ENCODE peak calls at places on chromosomes 6 and 20, in six cellular contexts. C, K, Z, V, L and S are unnamed samples.

GRCh38 chr6:109008951-109009760 is 85.5 kb downstream of the SESN1 start:
- DNase-seq in K (peak), V (peak), Z (peak), L (peak), C (peak), S (peak)

GRCh38 chr6:166274739-166275370 is 33.3 kb downstream of the PRR18 start:
- DNase-seq in Z (no peak), K (no peak), L (no peak), V (no peak), C (no peak), S (no peak)

GRCh38 chr6:169041078-169041477 is 212.6 kb downstream of the THBS2 start:
- DNase-seq in C (no peak), L (no peak), K (no peak), Z (no peak), V (no peak), S (no peak)

GRCh38 chr20:58397429-58397828 is 8.4 kb downstream of the VAPB start:
- DNase-seq in C (no peak), L (no peak), V (no peak), K (no peak), Z (no peak), S (no peak)

GRCh38 chr6:108945686-108946158 is 97.5 kb downstream of the ARMC2 start:
- DNase-seq in V (no peak), Z (peak), K (peak), C (no peak), L (peak), S (no peak)

GRCh38 chr20:32707691-32708581 is 34.2 kb upstream of the C20orf203 start:
- DNase-seq in L (no peak), C (peak), V (no peak), K (no peak), Z (no peak), S (no peak)

GRCh38 chr6:31834704-31835375 is 7.3 kb downstream of the HSPA1B start:
- DNase-seq in Z (peak), C (peak), V (peak), K (no peak), L (peak), S (peak)

GRCh38 chr20:14401479-14402138 is 64.2 kb upstream of the FLRT3 start:
- DNase-seq in K (no peak), Z (peak), V (no peak), C (no peak), L (no peak), S (no peak)

GRCh38 chr6:139173822-139174221 is 38.9 kb downstream of the HECA start:
- DNase-seq in V (no peak), Z (no peak), L (no peak), K (no peak), C (no peak), S (no peak)

GRCh38 chr6:41630946-41631345 is 7.3 kb upstream of the MDFI start:
- DNase-seq in V (no peak), C (no peak), L (no peak), K (no peak), Z (no peak), S (no peak)

GRCh38 chr6:149213829-149214228 is 103.7 kb upstream of the TAB2 start:
- DNase-seq in K (no peak), C (no peak), V (no peak), Z (no peak), L (no peak), S (no peak)

GRCh38 chr6:16059496-16059895 is 69.4 kb upstream of the MYLIP start:
- DNase-seq in C (no peak), V (no peak), L (no peak), K (peak), Z (peak), S (no peak)

GRCh38 chr20:9417665-9418064 is 96.7 kb upstream of the LAMP5 start:
- DNase-seq in C (no peak), V (no peak), K (no peak), L (no peak), Z (no peak), S (no peak)

GRCh38 chr6:43628392-43629103 is 516 bp downstream of the GTPBP2 start:
- DNase-seq in L (peak), C (peak), V (peak), Z (peak), K (peak), S (peak)

GRCh38 chr6:80343511-80343910 is 237.0 kb downstream of the BCKDHB start:
- DNase-seq in C (no peak), K (no peak), L (no peak), V (no peak), Z (no peak), S (no peak)

GRCh38 chr20:17735206-17735804 is 35.5 kb downstream of the BANF2 start:
- DNase-seq in Z (no peak), L (no peak), V (no peak), C (no peak), K (no peak), S (no peak)

GRCh38 chr6:30618270-30618787 is 689 bp downstream of the MRPS18B start:
- DNase-seq in V (no peak), C (no peak), L (no peak), Z (no peak), K (no peak), S (no peak)

GRCh38 chr6:12313992-12314589 is 23.9 kb downstream of the EDN1 start:
- DNase-seq in L (no peak), V (peak), K (no peak), C (no peak), Z (no peak), S (no peak)

GRCh38 chr20:654427-654770 is 1.4 kb upstream of the SRXN1 start:
- DNase-seq in V (no peak), K (no peak), Z (no peak), L (no peak), C (no peak), S (no peak)

GRCh38 chr20:15205023-15205422 is 867.6 kb upstream of the FLRT3 start:
- DNase-seq in C (no peak), Z (no peak), V (no peak), K (no peak), L (no peak), S (no peak)

GRCh38 chr20:50304883-50305635 is 114.4 kb downstream of the CEBPB start:
- DNase-seq in C (no peak), L (peak), K (peak), V (peak), Z (no peak), S (no peak)

GRCh38 chr6:32885698-32886286 is 31.8 kb downstream of the PSMB9 start:
- DNase-seq in V (no peak), Z (peak), L (no peak), C (no peak), K (no peak), S (no peak)

GRCh38 chr6:37882724-37883413 is 63.3 kb downstream of the ZFAND3 start:
- DNase-seq in K (no peak), C (no peak), Z (no peak), V (no peak), L (no peak), S (no peak)

GRCh38 chr6:51959744-51960383 is 127.5 kb downstream of the PKHD1 start:
- DNase-seq in V (peak), C (peak), L (peak), K (peak), Z (peak), S (peak)
- TF ChIP-seq CTCF in V (peak), C (peak), L (peak), K (peak), Z (peak), S (peak)

DNA sequence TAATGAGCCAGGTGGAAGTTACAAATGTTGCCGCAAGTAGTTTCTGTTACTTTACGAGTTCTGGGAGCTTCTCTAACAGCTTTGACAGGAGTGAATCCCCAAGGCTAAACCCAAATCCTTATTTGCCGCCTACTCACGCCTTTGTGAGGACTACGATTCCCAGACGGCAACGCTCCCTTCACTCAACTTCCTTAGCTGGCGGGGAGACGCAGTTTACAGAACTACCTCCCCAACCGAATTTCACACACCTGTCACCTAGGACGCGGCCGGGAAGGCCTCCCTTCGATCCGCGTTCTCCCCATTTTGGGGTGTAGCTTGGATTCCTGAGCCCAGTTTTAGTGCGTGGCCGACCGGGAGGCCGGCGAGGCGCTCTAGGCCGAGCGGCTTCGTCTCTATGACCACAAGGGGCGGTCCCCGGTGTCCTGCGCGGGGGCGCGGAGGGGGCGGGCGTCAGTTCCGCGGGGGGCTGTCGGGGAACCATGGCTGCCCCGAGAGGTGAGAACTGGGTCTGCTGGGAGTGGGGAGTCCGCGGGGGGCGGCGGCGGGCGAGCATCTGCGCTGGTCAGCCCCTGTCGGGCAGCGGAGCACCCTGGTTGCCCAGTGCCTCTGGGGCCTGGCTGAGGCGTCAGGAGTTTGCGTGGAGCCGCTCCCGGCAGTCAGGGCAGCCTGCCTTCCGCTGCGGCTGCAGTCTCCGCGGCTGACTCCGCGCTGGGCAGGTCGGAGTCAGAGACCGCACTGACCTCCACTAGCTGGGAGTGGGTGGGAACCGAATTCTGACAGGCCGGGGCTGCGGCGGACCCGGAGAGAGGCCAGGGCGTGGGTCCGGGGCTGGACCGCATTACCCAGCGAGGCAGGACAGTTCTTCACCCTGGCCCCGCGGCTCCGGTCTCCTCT is at the start of gene SLC35A1:
- DNase-seq in V (peak), L (peak), Z (peak), C (peak), K (peak), S (peak)
- TF ChIP-seq CTCF in V (no peak), L (peak), Z (no peak), C (no peak), K (no peak), S (peak)

GRCh38 chr6:14281831-14282230 is 164.3 kb downstream of the CD83 start:
- DNase-seq in C (no peak), Z (no peak), K (peak), L (no peak), V (no peak), S (no peak)

GRCh38 chr6:14282326-14282725 is 164.8 kb downstream of the CD83 start:
- DNase-seq in C (no peak), Z (no peak), V (no peak), L (no peak), K (no peak), S (no peak)

GRCh38 chr6:14282854-14283505 is 165.4 kb downstream of the CD83 start:
- DNase-seq in K (no peak), L (no peak), Z (no peak), C (no peak), V (no peak), S (no peak)

GRCh38 chr6:14284969-14285368 is 167.4 kb downstream of the CD83 start:
- DNase-seq in Z (peak), K (peak), V (no peak), L (no peak), C (no peak), S (no peak)

GRCh38 chr6:14283600-14284235 is 166.1 kb downstream of the CD83 start:
- DNase-seq in C (no peak), L (no peak), Z (peak), K (peak), V (no peak), S (no peak)
- TF ChIP-seq CTCF in C (no peak), L (no peak), Z (peak), K (peak), V (no peak), S (no peak)

DNA sequence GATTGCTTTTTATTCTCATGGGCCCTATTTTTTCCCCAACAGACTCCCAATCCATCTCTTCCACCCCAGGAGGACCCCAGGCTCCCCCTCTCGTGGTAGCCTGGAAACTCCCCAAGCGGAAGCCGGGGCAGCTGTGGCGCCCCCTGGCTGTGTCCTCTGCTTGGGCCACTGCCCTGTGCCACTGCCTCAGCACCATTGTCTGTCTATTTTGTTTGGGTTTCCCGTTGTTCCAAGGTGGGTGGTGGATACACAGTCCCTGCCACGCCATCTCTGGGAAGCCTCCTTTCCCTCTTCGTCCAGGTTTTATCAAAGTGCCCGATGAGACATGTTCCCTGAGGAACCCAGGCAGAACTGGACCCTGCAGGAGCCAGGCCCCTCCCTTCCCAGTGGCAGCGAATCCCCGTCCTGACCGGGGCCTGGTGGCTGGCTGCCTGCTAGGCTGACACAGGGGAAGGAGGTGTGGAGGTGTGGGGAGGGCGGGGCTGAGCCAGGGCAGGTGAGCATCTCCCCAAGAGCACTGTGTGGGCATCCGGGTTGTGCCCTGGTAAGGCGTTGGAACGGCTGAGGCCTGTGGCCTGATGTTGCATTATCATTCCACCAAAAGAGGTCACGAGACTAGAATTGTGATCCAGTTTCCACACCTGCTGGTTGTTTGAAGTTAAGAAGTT is 228.2 kb downstream of the CDH4 start:
- DNase-seq in V (no peak), L (no peak), K (peak), Z (peak), C (no peak), S (no peak)
- TF ChIP-seq CTCF in V (no peak), L (no peak), K (peak), Z (peak), C (no peak), S (no peak)

GRCh38 chr6:157898169-157898568 is 75.1 kb downstream of the SNX9 start:
- DNase-seq in Z (no peak), V (no peak), L (no peak), K (no peak), C (no peak), S (peak)
- TF ChIP-seq CTCF in Z (peak), V (no peak), L (no peak), K (peak), C (no peak), S (no peak)

DNA sequence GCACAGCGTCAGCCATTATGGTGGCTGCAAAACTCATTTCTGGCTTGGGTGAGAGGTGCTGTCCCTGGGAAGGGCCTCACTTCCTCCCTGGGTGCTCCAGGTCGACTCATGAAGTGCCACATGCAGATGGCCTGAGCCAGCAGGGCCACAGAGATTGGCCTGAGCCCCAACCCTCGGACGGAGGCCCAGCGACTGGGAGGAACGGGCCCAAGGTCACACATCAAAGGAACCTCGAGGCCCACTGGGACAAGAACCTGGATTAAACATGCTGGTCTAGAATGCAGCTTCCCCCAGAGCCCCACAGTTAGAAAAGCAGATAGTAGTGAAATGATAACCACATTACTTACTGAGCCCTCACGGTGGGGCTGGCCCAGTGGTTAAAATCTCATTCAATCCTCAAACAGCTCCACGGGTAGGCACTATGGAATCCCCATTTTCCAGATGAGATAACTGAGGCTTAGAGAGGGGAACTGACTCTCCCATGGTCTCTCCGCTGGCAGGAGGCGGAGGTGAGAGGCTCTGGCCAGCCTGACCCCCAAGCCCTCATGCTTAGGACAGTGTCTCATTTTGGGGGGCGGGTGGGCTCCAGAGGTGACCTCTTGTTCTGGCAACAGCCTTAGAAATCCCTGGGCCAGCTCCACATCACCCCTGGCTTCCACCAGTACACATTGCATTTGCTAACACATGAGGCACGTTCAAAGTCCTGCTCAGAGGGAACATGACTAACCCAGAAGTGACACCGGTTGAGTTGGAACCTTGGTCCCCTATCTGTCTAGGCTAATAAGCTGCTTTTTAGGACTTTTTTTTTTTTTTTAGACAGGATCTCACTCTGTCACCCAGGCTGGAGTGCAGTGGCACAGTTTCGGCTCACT is 53.0 kb downstream of the SRC start:
- DNase-seq in C (no peak), V (no peak), Z (no peak), L (no peak), K (no peak), S (no peak)
- TF ChIP-seq CTCF in C (no peak), V (no peak), Z (no peak), L (no peak), K (no peak), S (no peak)

GRCh38 chr6:13383280-13384163 is 55.2 kb upstream of the TBC1D7 start:
- DNase-seq in L (no peak), Z (no peak), K (no peak), V (no peak), C (no peak), S (peak)
- TF ChIP-seq CTCF in L (peak), Z (peak), K (no peak), V (peak), C (no peak), S (no peak)

GRCh38 chr20:4781637-4782349 is 60.1 kb downstream of the PRND start:
- DNase-seq in Z (no peak), C (no peak), V (no peak), L (no peak), K (no peak), S (no peak)

GRCh38 chr20:4780245-4780644 is 58.5 kb downstream of the PRND start:
- DNase-seq in K (no peak), C (no peak), L (no peak), V (no peak), Z (peak), S (no peak)

GRCh38 chr20:4776079-4776630 is 54.4 kb downstream of the PRND start:
- DNase-seq in K (no peak), L (no peak), C (no peak), V (no peak), Z (no peak), S (no peak)

GRCh38 chr20:4782373-4782772 is 60.7 kb downstream of the PRND start:
- DNase-seq in L (no peak), K (no peak), C (no peak), Z (no peak), V (no peak), S (no peak)

DNA sequence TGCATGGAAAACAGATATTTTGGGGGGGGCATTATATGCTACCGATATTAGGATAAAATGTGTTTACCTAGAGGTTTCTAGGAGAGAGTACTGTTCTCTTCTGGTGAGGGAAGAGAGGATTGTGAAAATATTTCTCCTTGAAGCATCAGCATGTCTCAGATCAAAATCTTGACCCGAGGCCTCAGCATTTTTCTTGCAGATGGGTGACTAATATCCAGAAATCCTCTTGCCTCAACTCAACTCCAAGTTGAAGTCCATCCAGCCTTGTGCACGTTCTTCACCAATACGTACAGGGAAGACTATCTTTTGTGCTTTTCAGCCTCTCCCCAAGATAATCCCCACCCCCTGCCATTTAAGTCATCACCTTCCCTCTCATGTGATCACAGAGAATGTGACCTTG is 59.5 kb downstream of the PRND start:
- DNase-seq in V (no peak), K (no peak), L (no peak), Z (no peak), C (no peak), S (no peak)
- TF ChIP-seq CTCF in V (no peak), K (no peak), L (no peak), Z (no peak), C (no peak), S (no peak)